ENCODE peak calls at places on chromosomes 12 and 14, in five cellular contexts. G is fibroblast of pulmonary artery; O is CD4-positive, CD25-positive, alpha-beta regulatory T cell; B is nephron progenitor cell; M is T-helper 1 cell. N is an unnamed sample.
A peak's percentile ranks its signal among the peaks of the same experiment; 100 is the strongest.

GRCh38 chr12:95358111-95359083 is 115.6 kb upstream of the METAP2 start:
- DNase-seq in G (peak; percentile 28), B (no peak), M (no peak), O (no peak), N (no peak)

GRCh38 chr12:89618113-89618862 is 90.3 kb downstream of the ATP2B1 start:
- DNase-seq in G (no peak), M (no peak), O (no peak), B (no peak), N (no peak)

GRCh38 chr12:121241203-121241970 is 31.5 kb downstream of the P2RX4 start:
- DNase-seq in G (peak; percentile 3), O (no peak), M (no peak), B (no peak), N (no peak)

GRCh38 chr14:49975799-49976198 is 82.9 kb downstream of the ARF6 start:
- DNase-seq in G (no peak), M (no peak), O (no peak), B (no peak), N (no peak)

GRCh38 chr14:71687115-71687836 is 245.0 kb upstream of the RGS6 start:
- DNase-seq in O (no peak), B (no peak), M (no peak), G (peak; percentile 49), N (no peak)

GRCh38 chr12:59698599-59698998 is 102.8 kb downstream of the SLC16A7 start:
- DNase-seq in M (no peak), B (no peak), G (peak; percentile 87), O (no peak), N (no peak)

GRCh38 chr14:28936601-28937000 is 170.0 kb downstream of the FOXG1 start:
- DNase-seq in G (no peak), B (no peak), M (no peak), O (no peak), N (no peak)

GRCh38 chr12:113439606-113440030 is 17.4 kb downstream of the SDSL start:
- DNase-seq in M (no peak), B (peak; percentile 83), O (no peak), G (peak; percentile 50), N (peak; percentile 51)

GRCh38 chr14:79040742-79041249 is 870.6 kb downstream of the NRXN3 start:
- DNase-seq in O (no peak), M (no peak), B (no peak), G (no peak), N (no peak)

GRCh38 chr12:51318846-51319570 is 5.0 kb downstream of the BIN2 start:
- DNase-seq in B (no peak), O (peak; percentile 93), G (no peak), M (no peak), N (no peak)

GRCh38 chr14:104082807-104083206 is 2.7 kb upstream of the ASPG start:
- DNase-seq in O (no peak), M (no peak), G (no peak), B (no peak), N (no peak)

GRCh38 chr12:1093166-1093751 is 102.2 kb downstream of the ERC1 start:
- DNase-seq in G (peak; percentile 82), M (no peak), O (peak; percentile 73), B (peak; percentile 16), N (no peak)

GRCh38 chr12:132143328-132144071 is 619 bp downstream of the DDX51 start:
- DNase-seq in B (peak; percentile 50), M (no peak), G (no peak), O (peak; percentile 33), N (no peak)